ENCODE peak calls at places on chromosomes 11 and 22, in five cellular contexts. One of them, this sample, is unnamed.
A peak's percentile ranks its signal among the peaks of the same experiment; 100 is the strongest.

GRCh38 chr11:61882879-61883278 is 8.5 kb downstream of the FADS3 start:
- DNase-seq in IMR-90: no peak
- DNase-seq in pancreas: no peak
- DNase-seq in HFF-Myc: no peak
- DNase-seq in breast epithelium: no peak
- DNase-seq in this sample: no peak

GRCh38 chr11:7671347-7671746 is 2.0 kb downstream of the CYB5R2 start:
- DNase-seq in IMR-90: no peak
- DNase-seq in pancreas: no peak
- DNase-seq in HFF-Myc: no peak
- DNase-seq in breast epithelium: no peak
- DNase-seq in this sample: peak; percentile 50

GRCh38 chr11:88352139-88352538 is 14.6 kb upstream of the CTSC start:
- DNase-seq in IMR-90: peak; percentile 30
- DNase-seq in pancreas: no peak
- DNase-seq in HFF-Myc: peak; percentile 58
- DNase-seq in breast epithelium: no peak
- DNase-seq in this sample: peak; percentile 27

GRCh38 chr11:18650859-18651557 is 16.9 kb upstream of the SPTY2D1 start:
- DNase-seq in IMR-90: peak; percentile 69
- DNase-seq in pancreas: no peak
- DNase-seq in HFF-Myc: peak; percentile 65
- DNase-seq in breast epithelium: no peak
- DNase-seq in this sample: peak; percentile 54

GRCh38 chr11:130396965-130397364 is 31.4 kb downstream of the ADAMTS8 start:
- DNase-seq in IMR-90: no peak
- DNase-seq in pancreas: no peak
- DNase-seq in HFF-Myc: no peak
- DNase-seq in breast epithelium: no peak
- DNase-seq in this sample: no peak

GRCh38 chr11:104946907-104947306 is 21.5 kb downstream of the CASP4 start:
- DNase-seq in IMR-90: peak; percentile 59
- DNase-seq in pancreas: no peak
- DNase-seq in HFF-Myc: no peak
- DNase-seq in breast epithelium: no peak
- DNase-seq in this sample: peak; percentile 10

GRCh38 chr11:128956401-128957203 is 13.9 kb upstream of the TP53AIP1 start:
- DNase-seq in IMR-90: peak; percentile 78
- DNase-seq in pancreas: no peak
- DNase-seq in HFF-Myc: peak; percentile 59
- DNase-seq in breast epithelium: no peak
- DNase-seq in this sample: peak; percentile 68

GRCh38 chr11:11552688-11553087 is 69.1 kb downstream of the GALNT18 start:
- DNase-seq in IMR-90: no peak
- DNase-seq in pancreas: no peak
- DNase-seq in HFF-Myc: no peak
- DNase-seq in breast epithelium: no peak
- DNase-seq in this sample: no peak

GRCh38 chr11:80584661-80585060 is 1143.8 kb upstream of the TENM4 start:
- DNase-seq in IMR-90: no peak
- DNase-seq in pancreas: no peak
- DNase-seq in HFF-Myc: no peak
- DNase-seq in breast epithelium: no peak
- DNase-seq in this sample: no peak

GRCh38 chr22:41469218-41469851 is 418 bp downstream of the ACO2 start:
- DNase-seq in IMR-90: no peak
- DNase-seq in pancreas: no peak
- DNase-seq in HFF-Myc: no peak
- DNase-seq in breast epithelium: no peak
- DNase-seq in this sample: no peak

GRCh38 chr11:18706330-18707243 is 8.0 kb downstream of the TMEM86A start:
- DNase-seq in IMR-90: no peak
- DNase-seq in pancreas: peak; percentile 64
- DNase-seq in HFF-Myc: no peak
- DNase-seq in breast epithelium: peak; percentile 74
- DNase-seq in this sample: no peak

GRCh38 chr11:126104420-126104819 is 41.8 kb upstream of the CDON start:
- DNase-seq in IMR-90: no peak
- DNase-seq in pancreas: no peak
- DNase-seq in HFF-Myc: no peak
- DNase-seq in breast epithelium: no peak
- DNase-seq in this sample: no peak
- H3K4me3 ChIP-seq in IMR-90: no peak overlapping the region
- H3K4me3 ChIP-seq in pancreas: no peak overlapping the region
- H3K4me3 ChIP-seq in HFF-Myc: no peak overlapping the region
- H3K4me3 ChIP-seq in breast epithelium: no peak overlapping the region
- H3K4me3 ChIP-seq in this sample: no peak overlapping the region

GRCh38 chr22:19723165-19723989 is at the start of gene GP1BB:
- DNase-seq in IMR-90: no peak
- DNase-seq in pancreas: peak; percentile 79
- DNase-seq in HFF-Myc: no peak
- DNase-seq in breast epithelium: no peak
- DNase-seq in this sample: no peak
- H3K4me3 ChIP-seq in IMR-90: no peak within 1 kb of the TSS
- H3K4me3 ChIP-seq in pancreas: no peak within 1 kb of the TSS
- H3K4me3 ChIP-seq in HFF-Myc: no peak within 1 kb of the TSS
- H3K4me3 ChIP-seq in breast epithelium: no peak within 1 kb of the TSS
- H3K4me3 ChIP-seq in this sample: no peak within 1 kb of the TSS

DNA sequence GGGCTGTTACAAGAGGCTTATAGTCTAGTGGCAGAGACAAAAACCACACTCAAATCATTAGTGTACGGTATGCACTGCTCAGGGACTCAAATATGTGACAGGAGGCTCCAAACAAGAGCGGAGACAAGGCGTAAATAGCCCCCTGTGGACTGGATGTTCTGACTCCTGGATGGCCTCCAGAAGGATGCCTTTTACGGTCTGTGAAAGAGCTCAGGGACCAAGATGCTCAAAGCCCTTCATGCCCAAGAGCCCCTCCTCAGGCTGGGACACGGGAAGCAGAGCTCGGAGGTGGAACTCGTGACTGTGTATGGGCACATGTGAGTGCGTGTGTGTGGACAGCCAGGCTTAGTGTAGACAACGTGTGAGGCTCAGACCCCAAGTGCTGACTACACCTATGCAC is 9.7 kb downstream of the PPM1F start:
- DNase-seq in IMR-90: no peak
- DNase-seq in pancreas: no peak
- DNase-seq in HFF-Myc: no peak
- DNase-seq in breast epithelium: no peak
- DNase-seq in this sample: no peak
- H3K4me3 ChIP-seq in IMR-90: no peak overlapping the region
- H3K4me3 ChIP-seq in pancreas: no peak overlapping the region
- H3K4me3 ChIP-seq in HFF-Myc: no peak overlapping the region
- H3K4me3 ChIP-seq in breast epithelium: no peak overlapping the region
- H3K4me3 ChIP-seq in this sample: no peak overlapping the region

GRCh38 chr11:92489831-92490399 is 265.3 kb downstream of the FAT3 start:
- DNase-seq in IMR-90: no peak
- DNase-seq in pancreas: no peak
- DNase-seq in HFF-Myc: no peak
- DNase-seq in breast epithelium: no peak
- DNase-seq in this sample: no peak
- H3K4me3 ChIP-seq in IMR-90: no peak overlapping the region
- H3K4me3 ChIP-seq in pancreas: no peak overlapping the region
- H3K4me3 ChIP-seq in HFF-Myc: no peak overlapping the region
- H3K4me3 ChIP-seq in breast epithelium: no peak overlapping the region
- H3K4me3 ChIP-seq in this sample: no peak overlapping the region

GRCh38 chr11:16610738-16611388 is 127.6 kb upstream of the C11orf58 start:
- DNase-seq in IMR-90: no peak
- DNase-seq in pancreas: no peak
- DNase-seq in HFF-Myc: no peak
- DNase-seq in breast epithelium: no peak
- DNase-seq in this sample: no peak
- H3K4me3 ChIP-seq in IMR-90: no peak overlapping the region
- H3K4me3 ChIP-seq in pancreas: no peak overlapping the region
- H3K4me3 ChIP-seq in HFF-Myc: no peak overlapping the region
- H3K4me3 ChIP-seq in breast epithelium: no peak overlapping the region
- H3K4me3 ChIP-seq in this sample: no peak overlapping the region

GRCh38 chr11:67160045-67160444 is 41.0 kb downstream of the KDM2A start:
- DNase-seq in IMR-90: no peak
- DNase-seq in pancreas: no peak
- DNase-seq in HFF-Myc: no peak
- DNase-seq in breast epithelium: no peak
- DNase-seq in this sample: no peak
- H3K4me3 ChIP-seq in IMR-90: no peak overlapping the region
- H3K4me3 ChIP-seq in pancreas: no peak overlapping the region
- H3K4me3 ChIP-seq in HFF-Myc: no peak overlapping the region
- H3K4me3 ChIP-seq in breast epithelium: no peak overlapping the region
- H3K4me3 ChIP-seq in this sample: no peak overlapping the region

GRCh38 chr22:18110944-18111758 is 542 bp downstream of the TUBA8 start:
- DNase-seq in IMR-90: no peak
- DNase-seq in pancreas: no peak
- DNase-seq in HFF-Myc: no peak
- DNase-seq in breast epithelium: no peak
- DNase-seq in this sample: no peak

GRCh38 chr22:18109410-18110193 is 1.0 kb upstream of the TUBA8 start:
- DNase-seq in IMR-90: no peak
- DNase-seq in pancreas: no peak
- DNase-seq in HFF-Myc: no peak
- DNase-seq in breast epithelium: no peak
- DNase-seq in this sample: no peak

GRCh38 chr22:18112440-18112839 is 1.8 kb downstream of the TUBA8 start:
- DNase-seq in IMR-90: no peak
- DNase-seq in pancreas: no peak
- DNase-seq in HFF-Myc: no peak
- DNase-seq in breast epithelium: no peak
- DNase-seq in this sample: no peak

GRCh38 chr22:18111759-18112330 is 1.2 kb downstream of the TUBA8 start:
- DNase-seq in IMR-90: no peak
- DNase-seq in pancreas: no peak
- DNase-seq in HFF-Myc: no peak
- DNase-seq in breast epithelium: no peak
- DNase-seq in this sample: no peak

GRCh38 chr22:18110194-18110943 is at the start of gene TUBA8:
- DNase-seq in IMR-90: peak; percentile 16
- DNase-seq in pancreas: peak; percentile 81
- DNase-seq in HFF-Myc: no peak
- DNase-seq in breast epithelium: peak; percentile 40
- DNase-seq in this sample: no peak
- H3K4me3 ChIP-seq in IMR-90: peak within 1 kb of the TSS; percentile 32
- H3K4me3 ChIP-seq in pancreas: peak within 1 kb of the TSS; percentile 35
- H3K4me3 ChIP-seq in HFF-Myc: peak within 1 kb of the TSS; percentile 24
- H3K4me3 ChIP-seq in breast epithelium: peak within 1 kb of the TSS; percentile 57
- H3K4me3 ChIP-seq in this sample: no peak within 1 kb of the TSS

DNA sequence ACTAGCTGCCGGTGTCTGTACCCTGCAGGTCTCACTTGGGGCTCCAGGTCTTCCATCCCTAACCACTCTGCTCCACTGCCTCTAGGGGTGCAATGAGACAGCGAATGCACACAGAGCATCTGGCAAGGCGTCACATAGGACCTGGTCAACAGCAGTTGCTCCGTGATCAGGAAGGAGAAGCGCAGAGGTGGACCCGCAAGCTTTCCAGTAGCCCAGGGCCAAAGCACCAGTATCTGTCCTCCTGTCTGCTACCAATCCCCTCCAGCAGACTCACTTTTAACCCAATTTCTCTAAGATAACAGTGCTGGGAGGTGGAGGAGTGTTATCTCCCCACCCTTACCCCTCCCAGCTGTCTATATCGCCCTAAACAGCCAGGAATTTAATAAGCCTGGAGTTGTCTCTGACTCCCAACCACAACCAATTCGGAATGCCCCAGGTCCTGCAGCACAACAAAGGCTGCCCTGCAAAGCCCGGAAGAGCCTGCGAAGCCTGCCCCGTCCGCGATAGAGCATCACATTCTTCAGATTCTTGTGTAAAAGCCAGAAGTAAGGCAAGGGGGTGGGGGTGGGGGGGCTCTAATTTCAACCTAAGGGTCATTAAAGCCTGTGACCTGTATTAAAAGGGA is 19.3 kb downstream of the MYH9 start:
- DNase-seq in IMR-90: peak; percentile 78
- DNase-seq in pancreas: no peak
- DNase-seq in HFF-Myc: peak; percentile 67
- DNase-seq in breast epithelium: peak; percentile 65
- DNase-seq in this sample: no peak
- H3K4me3 ChIP-seq in IMR-90: no peak overlapping the region
- H3K4me3 ChIP-seq in pancreas: no peak overlapping the region
- H3K4me3 ChIP-seq in HFF-Myc: no peak overlapping the region
- H3K4me3 ChIP-seq in breast epithelium: peak overlapping the region; percentile 18
- H3K4me3 ChIP-seq in this sample: no peak overlapping the region

This sample was measured in LNCaP clone FGC.